ENCODE peak calls at places on chromosomes 4 and X, in nine cellular contexts. H is right lobe of liver; P is iPS DF 19.7; T is activated naive CD4-positive, alpha-beta T cell; F is SW480; N is myocyte; E is AG20443; Y is H9; J is HFF-Myc. D is an unnamed sample.

GRCh38 chr4:16142598-16143295 is 58.9 kb upstream of the PROM1 start:
- DNase-seq in H (no peak), P (no peak), T (no peak), F (no peak), N (no peak), E (no peak), Y (no peak), J (no peak), D (no peak)

GRCh38 chr4:173025131-173025530 is 143.5 kb upstream of the GALNT7 start:
- DNase-seq in H (no peak), P (peak; percentile 77), T (no peak), F (peak; percentile 55), N (peak; percentile 98), E (peak; percentile 66), Y (peak; percentile 65), J (peak; percentile 47), D (peak; percentile 73)

GRCh38 chr4:82744284-82744963 is 54.2 kb downstream of the SCD5 start:
- DNase-seq in H (no peak), P (no peak), T (no peak), F (peak; percentile 21), N (no peak), E (no peak), Y (no peak), J (no peak), D (no peak)

GRCh38 chr4:53852343-53852742 is 212.1 kb downstream of the CHIC2 start:
- DNase-seq in H (no peak), P (no peak), T (no peak), F (no peak), N (no peak), E (peak; percentile 42), Y (no peak), J (no peak), D (no peak)

GRCh38 chrX:154374361-154375155 is at the start of gene FLNA:
- DNase-seq in H (no peak), P (no peak), T (no peak), F (peak; percentile 56), N (peak; percentile 35), E (no peak), Y (peak; percentile 56), J (no peak), D (peak; percentile 37)

GRCh38 chrX:84168095-84168494 is 19.9 kb downstream of the RPS6KA6 start:
- DNase-seq in H (no peak), P (no peak), T (no peak), F (no peak), N (no peak), E (no peak), Y (no peak), J (no peak), D (no peak)

GRCh38 chr4:98026362-98026761 is 116.9 kb downstream of the STPG2 start:
- DNase-seq in H (no peak), P (no peak), T (no peak), F (no peak), N (no peak), E (no peak), Y (no peak), J (no peak), D (peak; percentile 20)

GRCh38 chr4:5870701-5871100 is 22.2 kb downstream of the CRMP1 start:
- DNase-seq in H (no peak), P (no peak), T (no peak), F (no peak), N (peak; percentile 20), E (no peak), Y (no peak), J (no peak), D (peak; percentile 56)

GRCh38 chr4:73843369-73843768 is 6.9 kb downstream of the CXCL6 start:
- DNase-seq in H (no peak), P (no peak), T (no peak), F (no peak), N (no peak), E (no peak), Y (no peak), J (no peak), D (peak; percentile 37)

GRCh38 chr4:174256277-174256713 is 27.2 kb downstream of the FBXO8 start:
- DNase-seq in H (no peak), P (no peak), T (no peak), F (no peak), N (peak; percentile 22), E (peak; percentile 14), Y (no peak), J (no peak), D (no peak)

GRCh38 chrX:26789751-26790150 is 573.8 kb downstream of the MAGEB5 start:
- DNase-seq in H (no peak), P (no peak), T (no peak), F (no peak), N (no peak), E (no peak), Y (no peak), J (no peak), D (no peak)

GRCh38 chrX:72634321-72634720 is 61.7 kb upstream of the HDAC8 start:
- DNase-seq in H (no peak), P (no peak), T (no peak), F (no peak), N (no peak), E (no peak), Y (no peak), J (no peak), D (no peak)

GRCh38 chrX:150663061-150663460 is 30.1 kb upstream of the MTMR1 start:
- DNase-seq in H (no peak), P (no peak), T (no peak), F (no peak), N (no peak), E (no peak), Y (no peak), J (no peak), D (no peak)

GRCh38 chr4:165440415-165440882 is 61.6 kb downstream of the CPE start:
- DNase-seq in H (no peak), P (no peak), T (no peak), F (peak; percentile 5), N (peak; percentile 23), E (peak; percentile 26), Y (no peak), J (peak; percentile 49), D (no peak)

GRCh38 chrX:20829665-20830481 is 544.3 kb upstream of the CNKSR2 start:
- DNase-seq in H (no peak), P (no peak), T (no peak), F (no peak), N (peak; percentile 9), E (no peak), Y (no peak), J (no peak), D (peak; percentile 21)

D was measured in NB4.